ENCODE peak calls at places on chromosome 20, in six cellular contexts. S, N, E, L, A and R are unnamed samples.

GRCh38 chr20:3380228-3381070 is 27.0 kb downstream of the DNAAF9 start:
- DNase-seq in S (no peak), N (no peak), E (no peak), L (no peak), A (no peak), R (no peak)

GRCh38 chr20:47412073-47412472 is 55.6 kb upstream of the ZMYND8 start:
- DNase-seq in S (no peak), N (no peak), E (no peak), L (no peak), A (no peak), R (no peak)

GRCh38 chr20:57176842-57177241 is 89.6 kb downstream of the BMP7 start:
- DNase-seq in S (no peak), N (no peak), E (no peak), L (no peak), A (no peak), R (no peak)

GRCh38 chr20:19710336-19710721 is 47.7 kb upstream of the RIN2 start:
- DNase-seq in S (no peak), N (no peak), E (no peak), L (no peak), A (no peak), R (no peak)

GRCh38 chr20:48275737-48276342 is 490.6 kb upstream of the SULF2 start:
- DNase-seq in S (no peak), N (no peak), E (no peak), L (no peak), A (no peak), R (no peak)

GRCh38 chr20:14412102-14412501 is 74.7 kb upstream of the FLRT3 start:
- DNase-seq in S (no peak), N (no peak), E (no peak), L (no peak), A (no peak), R (no peak)

GRCh38 chr20:62306440-62307187 is 3.8 kb downstream of the ADRM1 start:
- DNase-seq in S (no peak), N (no peak), E (no peak), L (no peak), A (no peak), R (no peak)

GRCh38 chr20:25544316-25544715 is 41.0 kb downstream of the NINL start:
- DNase-seq in S (no peak), N (peak), E (no peak), L (no peak), A (no peak), R (no peak)

GRCh38 chr20:25632940-25633790 is 9.4 kb upstream of the NANP start:
- DNase-seq in S (no peak), N (peak), E (no peak), L (no peak), A (no peak), R (no peak)

GRCh38 chr20:54067606-54068174 is 2.7 kb downstream of the BCAS1 start:
- DNase-seq in S (no peak), N (peak), E (no peak), L (no peak), A (peak), R (no peak)

GRCh38 chr20:37687478-37687805 is 6.4 kb upstream of the CTNNBL1 start:
- DNase-seq in S (no peak), N (no peak), E (no peak), L (no peak), A (no peak), R (no peak)

GRCh38 chr20:2596673-2597279 is 55.7 kb upstream of the NOP56 start:
- DNase-seq in S (no peak), N (peak), E (no peak), L (no peak), A (no peak), R (no peak)